ENCODE peak calls at places on chromosomes 5 and 9, in eight cellular contexts. C is fibroblast of lung; N is neuronal stem cell; X is NCI-H1105 treated with DMSO at 0.1 percent for 48 hours; D is NCI-H2107; B is HFFc6; E is glomerular endothelial cell; F is activated T-cell treated with anti-CD3 and anti-CD28 coated beads, Interleukin-2, amount 50 U/mL, for 48 hours. P is an unnamed sample.

GRCh38 chr5:672329-673139 is 20.6 kb downstream of the TPPP start:
- DNase-seq in C (peak), N (peak), X (peak), D (peak), B (peak), E (peak), F (peak), P (peak)

GRCh38 chr9:94668424-94668916 is 29.2 kb upstream of the FBP1 start:
- DNase-seq in C (no peak), N (no peak), X (no peak), D (no peak), B (no peak), E (no peak), F (no peak), P (no peak)

GRCh38 chr5:332843-333242 is 11.3 kb downstream of the AHRR start:
- DNase-seq in C (no peak), N (no peak), X (no peak), D (no peak), B (no peak), E (no peak), F (peak), P (no peak)

GRCh38 chr5:42953061-42953460 is 87.1 kb downstream of the ANXA2R start:
- DNase-seq in C (peak), N (no peak), X (no peak), D (no peak), B (no peak), E (no peak), F (no peak), P (no peak)

GRCh38 chr9:135102331-135102730 is 14.9 kb downstream of the OLFM1 start:
- DNase-seq in C (no peak), N (no peak), X (no peak), D (no peak), B (no peak), E (no peak), F (no peak), P (no peak)

GRCh38 chr9:134766587-134766986 is 114.0 kb upstream of the FCN2 start:
- DNase-seq in C (no peak), N (no peak), X (no peak), D (no peak), B (no peak), E (no peak), F (no peak), P (no peak)

GRCh38 chr9:111301195-111301594 is 28.8 kb downstream of the OR2K2 start:
- DNase-seq in C (peak), N (no peak), X (no peak), D (no peak), B (peak), E (no peak), F (no peak), P (peak)

GRCh38 chr9:68651280-68651893 is 53.7 kb upstream of the PIP5K1B start:
- DNase-seq in C (no peak), N (no peak), X (no peak), D (no peak), B (no peak), E (no peak), F (no peak), P (no peak)

GRCh38 chr5:181221792-181222629 is 1.1 kb upstream of the TRIM41 start:
- DNase-seq in C (peak), N (peak), X (no peak), D (no peak), B (peak), E (peak), F (peak), P (peak)

GRCh38 chr5:141879941-141880738 is 1.9 kb upstream of the PCDH1 start:
- DNase-seq in C (no peak), N (no peak), X (no peak), D (no peak), B (no peak), E (no peak), F (no peak), P (no peak)

GRCh38 chr5:1666812-1667588 is 132.6 kb downstream of the MRPL36 start:
- DNase-seq in C (no peak), N (peak), X (no peak), D (peak), B (no peak), E (no peak), F (peak), P (no peak)

GRCh38 chr9:36327903-36328302 is 69.7 kb upstream of the GNE start:
- DNase-seq in C (peak), N (no peak), X (no peak), D (no peak), B (no peak), E (no peak), F (no peak), P (no peak)

GRCh38 chr5:139178948-139179347 is 19.2 kb downstream of the SIL1 start:
- DNase-seq in C (peak), N (peak), X (peak), D (no peak), B (no peak), E (no peak), F (no peak), P (peak)

GRCh38 chr9:79731483-79731882 is 159.7 kb downstream of the TLE4 start:
- DNase-seq in C (no peak), N (no peak), X (no peak), D (no peak), B (no peak), E (no peak), F (no peak), P (no peak)

GRCh38 chr9:73176450-73176875 is 24.8 kb downstream of the ANXA1 start:
- DNase-seq in C (peak), N (no peak), X (no peak), D (no peak), B (peak), E (no peak), F (no peak), P (no peak)

GRCh38 chr5:40220260-40220659 is 459.5 kb upstream of the PTGER4 start:
- DNase-seq in C (peak), N (no peak), X (no peak), D (no peak), B (no peak), E (no peak), F (no peak), P (no peak)

GRCh38 chr5:141604318-141604717 is 14.5 kb downstream of the DIAPH1 start:
- DNase-seq in C (peak), N (no peak), X (no peak), D (no peak), B (peak), E (no peak), F (no peak), P (peak)

GRCh38 chr5:172740483-172741205 is 30.4 kb downstream of the DUSP1 start:
- DNase-seq in C (peak), N (no peak), X (no peak), D (no peak), B (peak), E (no peak), F (no peak), P (peak)

GRCh38 chr9:111276723-111277122 is 53.3 kb downstream of the OR2K2 start:
- DNase-seq in C (no peak), N (no peak), X (no peak), D (no peak), B (no peak), E (no peak), F (no peak), P (no peak)

GRCh38 chr9:76425677-76426453 is 31.6 kb upstream of the RFK start:
- DNase-seq in C (no peak), N (no peak), X (no peak), D (no peak), B (no peak), E (no peak), F (no peak), P (no peak)

GRCh38 chr5:10366310-10367297 is 13.1 kb downstream of the MARCHF6 start:
- DNase-seq in C (peak), N (no peak), X (no peak), D (no peak), B (peak), E (no peak), F (no peak), P (no peak)

GRCh38 chr5:56816546-56817081 is 1.3 kb downstream of the MAP3K1 start:
- DNase-seq in C (peak), N (peak), X (no peak), D (no peak), B (peak), E (no peak), F (peak), P (peak)

GRCh38 chr9:87898151-87898550 is 15.5 kb downstream of the SPATA31E1 start:
- DNase-seq in C (peak), N (no peak), X (no peak), D (no peak), B (peak), E (no peak), F (no peak), P (no peak)

GRCh38 chr5:104048231-104048630 is 485.6 kb upstream of the NUDT12 start:
- DNase-seq in C (peak), N (no peak), X (no peak), D (no peak), B (no peak), E (no peak), F (no peak), P (no peak)

P was measured in hepatic stellate cell.